ENCODE peak calls at places on chromosomes 4 and X, in four cellular contexts. C, M, G and A are unnamed samples.

GRCh38 chr4:109294468-109295020 is 7.9 kb downstream of the COL25A1 start:
- DNase-seq in G (no peak), M (no peak), C (peak), A (no peak)

GRCh38 chrX:150837845-150838244 is 60.6 kb downstream of the CD99L2 start:
- DNase-seq in C (no peak), G (no peak), M (no peak), A (no peak)

GRCh38 chr4:83240379-83240875 is 44.2 kb downstream of the COQ2 start:
- DNase-seq in M (no peak), G (no peak), C (no peak), A (no peak)

GRCh38 chrX:151983186-151983585 is 8.7 kb upstream of the GABRE start:
- DNase-seq in C (no peak), G (no peak), M (no peak), A (no peak)

GRCh38 chr4:95694411-95694810 is 145.5 kb upstream of the PDHA2 start:
- DNase-seq in G (no peak), C (no peak), M (no peak), A (no peak)

GRCh38 chr4:94976371-94977011 is 218.7 kb downstream of the BMPR1B start:
- DNase-seq in M (no peak), C (no peak), G (no peak), A (no peak)

GRCh38 chr4:172791841-172792240 is 376.8 kb upstream of the GALNT7 start:
- DNase-seq in G (no peak), M (no peak), C (no peak), A (no peak)

GRCh38 chr4:185361872-185362271 is 33.9 kb downstream of the LRP2BP start:
- DNase-seq in G (no peak), M (no peak), C (no peak), A (no peak)

GRCh38 chr4:6425336-6425735 is 47.1 kb downstream of the PPP2R2C start:
- DNase-seq in G (no peak), M (no peak), C (no peak), A (no peak)

GRCh38 chrX:10548681-10549080 is 71.7 kb downstream of the MID1 start:
- DNase-seq in M (no peak), G (no peak), C (no peak), A (no peak)

GRCh38 chr4:156476359-156476758 is 495.2 kb downstream of the PDGFC start:
- DNase-seq in G (no peak), C (peak), M (no peak), A (no peak)

GRCh38 chr4:186341655-186342054 is 75.7 kb downstream of the F11 start:
- DNase-seq in C (no peak), M (no peak), G (no peak), A (no peak)

GRCh38 chrX:129653985-129654651 is 638 bp downstream of the APLN start:
- DNase-seq in M (peak), C (peak), G (no peak), A (no peak)

GRCh38 chr4:89152972-89153371 is 41.6 kb downstream of the TIGD2 start:
- DNase-seq in M (no peak), G (no peak), C (no peak), A (no peak)

GRCh38 chrX:153818571-153819397 is 11.6 kb downstream of the PDZD4 start:
- DNase-seq in G (no peak), C (peak), M (no peak), A (peak)

GRCh38 chr4:156242390-156242789 is 288.7 kb upstream of the CTSO start:
- DNase-seq in G (no peak), M (no peak), C (no peak), A (no peak)

GRCh38 chrX:129000797-129001196 is 522.5 kb downstream of the SMARCA1 start:
- DNase-seq in M (no peak), C (no peak), G (no peak), A (no peak)

GRCh38 chr4:200936-201335 is 76.6 kb downstream of the ZNF718 start:
- DNase-seq in M (no peak), C (no peak), G (no peak), A (no peak)

GRCh38 chr4:96649536-96649935 is 809.6 kb downstream of the PDHA2 start:
- DNase-seq in G (no peak), C (no peak), M (no peak), A (no peak)

GRCh38 chr4:20391224-20391623 is 139.5 kb downstream of the SLIT2 start:
- DNase-seq in G (no peak), C (peak), M (no peak), A (peak)

GRCh38 chrX:13933851-13934250 is 95.8 kb downstream of the GEMIN8 start:
- DNase-seq in C (no peak), M (no peak), G (no peak), A (no peak)

GRCh38 chr4:151690884-151691283 is 69.9 kb downstream of the GATB start:
- DNase-seq in C (no peak), G (no peak), M (no peak), A (no peak)

GRCh38 chrX:153647461-153648357 is 706 bp downstream of the DUSP9 start:
- DNase-seq in G (no peak), C (no peak), M (peak), A (no peak)

GRCh38 chr4:2931765-2932560 is 31.2 kb downstream of the NOP14 start:
- DNase-seq in C (no peak), G (no peak), M (peak), A (no peak)

GRCh38 chr4:184453402-184454160 is 20.8 kb downstream of the IRF2 start:
- DNase-seq in G (no peak), M (no peak), C (peak), A (no peak)

GRCh38 chrX:119489212-119490074 is 21.2 kb downstream of the SLC25A5 start:
- DNase-seq in C (no peak), M (no peak), G (no peak), A (no peak)

GRCh38 chrX:65871671-65872311 is 168.1 kb downstream of the VSIG4 start:
- DNase-seq in M (no peak), C (peak), G (no peak), A (no peak)

GRCh38 chr4:166875821-166876220 is 358.5 kb downstream of the SPOCK3 start:
- DNase-seq in C (no peak), G (no peak), M (no peak), A (no peak)

GRCh38 chr4:189162073-189162789 is 778.4 kb upstream of the FRG1 start:
- DNase-seq in C (no peak), G (no peak), M (no peak), A (no peak)

GRCh38 chrX:35699642-35700041 is 98.5 kb upstream of the MAGEB16 start:
- DNase-seq in G (no peak), C (no peak), M (no peak), A (no peak)

GRCh38 chrX:29553542-29553941 is 661.8 kb upstream of the MAGEB2 start:
- DNase-seq in C (no peak), M (no peak), G (no peak), A (no peak)

GRCh38 chr4:8828869-8829268 is 42.8 kb downstream of the HMX1 start:
- DNase-seq in M (no peak), G (no peak), C (no peak), A (no peak)